ENCODE peak calls at places on chromosomes 5 and 9, in four cellular contexts. Y, W, V and M are unnamed samples.
A peak's percentile ranks its signal among the peaks of the same experiment; 100 is the strongest.

GRCh38 chr9:136283291-136284235 is 20.3 kb downstream of the CCDC187 start:
- DNase-seq in Y (peak; percentile 53), W (peak; percentile 81), V (peak; percentile 91), M (peak; percentile 85)

GRCh38 chr9:37128051-37128450 is 7.7 kb downstream of the ZCCHC7 start:
- DNase-seq in Y (no peak), W (no peak), V (no peak), M (no peak)

GRCh38 chr9:87127543-87127942 is 180.2 kb upstream of the GAS1 start:
- DNase-seq in Y (no peak), W (no peak), V (no peak), M (no peak)

GRCh38 chr9:14221558-14221957 is 92.4 kb downstream of the NFIB start:
- DNase-seq in Y (no peak), W (no peak), V (no peak), M (peak; percentile 30)

GRCh38 chr5:140182803-140183367 is 7.9 kb downstream of the CYSTM1 start:
- DNase-seq in Y (no peak), W (peak; percentile 54), V (no peak), M (peak; percentile 78)

GRCh38 chr5:175746851-175747250 is 89.0 kb downstream of the HRH2 start:
- DNase-seq in Y (no peak), W (no peak), V (no peak), M (no peak)

GRCh38 chr9:21684831-21685362 is 117.5 kb upstream of the MTAP start:
- DNase-seq in Y (no peak), W (peak; percentile 64), V (no peak), M (peak; percentile 63)

GRCh38 chr9:125861405-125862063 is 114.4 kb downstream of the PBX3 start:
- DNase-seq in Y (no peak), W (no peak), V (no peak), M (no peak)

GRCh38 chr9:122219856-122220672 is 8.7 kb downstream of the LHX6 start:
- DNase-seq in Y (no peak), W (no peak), V (peak; percentile 65), M (peak; percentile 46)

GRCh38 chr9:87324613-87325194 is 173.0 kb upstream of the DAPK1 start:
- DNase-seq in Y (peak; percentile 18), W (no peak), V (no peak), M (no peak)

GRCh38 chr5:149133795-149134777 is 7.2 kb upstream of the ABLIM3 start:
- DNase-seq in Y (no peak), W (peak; percentile 57), V (no peak), M (peak; percentile 50)

GRCh38 chr5:19988447-19988846 is 447 bp upstream of the CDH18 start:
- DNase-seq in Y (no peak), W (no peak), V (no peak), M (no peak)

GRCh38 chr9:95126739-95127138 is 190.8 kb downstream of the FANCC start:
- DNase-seq in Y (no peak), W (no peak), V (no peak), M (no peak)

GRCh38 chr9:6552033-6552737 is 93.3 kb downstream of the GLDC start:
- DNase-seq in Y (no peak), W (no peak), V (no peak), M (no peak)

GRCh38 chr5:99317136-99317535 is 388.3 kb upstream of the CHD1 start:
- DNase-seq in Y (no peak), W (no peak), V (no peak), M (no peak)

GRCh38 chr5:89769975-89770374 is 639.6 kb downstream of the CETN3 start:
- DNase-seq in Y (no peak), W (no peak), V (no peak), M (no peak)

GRCh38 chr5:127299678-127300077 is 9.1 kb downstream of the MEGF10 start:
- DNase-seq in Y (no peak), W (no peak), V (no peak), M (no peak)

GRCh38 chr5:171845857-171846785 is 60.5 kb downstream of the SMIM23 start:
- DNase-seq in Y (no peak), W (no peak), V (no peak), M (no peak)

GRCh38 chr9:98251554-98251953 is 3.9 kb downstream of the TBC1D2 start:
- DNase-seq in Y (no peak), W (no peak), V (no peak), M (no peak)

GRCh38 chr5:74966151-74967050 is 86.0 kb downstream of the GCNT4 start:
- DNase-seq in Y (no peak), W (no peak), V (no peak), M (no peak)

GRCh38 chr9:91711755-91712591 is 238.1 kb downstream of the ROR2 start:
- DNase-seq in Y (peak; percentile 68), W (no peak), V (no peak), M (no peak)

GRCh38 chr5:125882061-125882460 is 541.1 kb upstream of the GRAMD2B start:
- DNase-seq in Y (no peak), W (no peak), V (no peak), M (no peak)

GRCh38 chr5:77761606-77762005 is 14.5 kb downstream of the TBCA start:
- DNase-seq in Y (no peak), W (no peak), V (no peak), M (no peak)

GRCh38 chr9:76414656-76415055 is 20.4 kb upstream of the RFK start:
- DNase-seq in Y (peak; percentile 5), W (no peak), V (no peak), M (no peak)

GRCh38 chr9:105290401-105290800 is 46.0 kb downstream of the SLC44A1 start:
- DNase-seq in Y (no peak), W (no peak), V (no peak), M (no peak)

GRCh38 chr5:10635257-10635860 is 71.5 kb downstream of the ANKRD33B start:
- DNase-seq in Y (peak; percentile 16), W (no peak), V (no peak), M (no peak)

GRCh38 chr5:77993799-77994318 is 217.7 kb upstream of the TBCA start:
- DNase-seq in Y (no peak), W (no peak), V (no peak), M (no peak)

GRCh38 chr9:73919712-73920111 is 577.4 kb upstream of the RORB start:
- DNase-seq in Y (no peak), W (no peak), V (no peak), M (no peak)

GRCh38 chr9:127336708-127337352 is 60.1 kb upstream of the SLC2A8 start:
- DNase-seq in Y (no peak), W (peak; percentile 59), V (peak; percentile 66), M (peak; percentile 80)

GRCh38 chr5:63963926-63964325 is 1.7 kb upstream of the HTR1A start:
- DNase-seq in Y (no peak), W (no peak), V (no peak), M (no peak)

GRCh38 chr5:8012131-8012977 is 143.4 kb downstream of the MTRR start:
- DNase-seq in Y (no peak), W (no peak), V (no peak), M (no peak)

GRCh38 chr5:150626853-150627276 is 13.6 kb upstream of the SYNPO start:
- DNase-seq in Y (no peak), W (no peak), V (peak; percentile 79), M (peak; percentile 50)

DNA sequence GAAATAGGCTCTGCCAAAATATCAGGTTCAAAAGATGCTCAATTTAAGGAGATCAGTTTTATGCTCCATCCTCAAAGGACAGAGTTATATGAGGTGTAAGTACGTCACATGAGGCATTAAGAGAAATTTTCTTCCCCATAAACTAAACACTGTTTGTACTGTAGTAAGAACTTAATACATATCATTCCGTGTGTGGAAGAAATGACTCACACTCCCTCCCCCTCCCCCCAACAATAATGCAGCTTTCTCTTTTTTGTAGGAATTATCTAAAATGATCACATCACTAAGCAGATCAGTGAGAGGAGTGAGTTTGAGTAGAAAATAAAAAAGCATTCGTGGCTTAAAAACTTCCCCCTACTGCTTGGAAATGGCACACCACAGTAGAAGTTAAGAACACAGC is 2.2 kb downstream of the CDH12 start:
- DNase-seq in Y (no peak), W (no peak), V (no peak), M (no peak)
- H3K27me3 ChIP-seq in Y (no peaks in the 10 kb centered on the region), W (no peaks in the 10 kb centered on the region), V (peaks cover 41% of the 10 kb centered on the region), M (no peaks in the 10 kb centered on the region)

GRCh38 chr9:110148868-110149267 is 59.1 kb downstream of the C9orf152 start:
- DNase-seq in Y (no peak), W (no peak), V (no peak), M (no peak)
- H3K4me1 ChIP-seq in Y (peaks cover 24% of the 10 kb centered on the region), W (peaks cover 8% of the 10 kb centered on the region), V (no peaks in the 10 kb centered on the region), M (peaks cover 22% of the 10 kb centered on the region)

GRCh38 chr5:176814836-176815438 is 4.6 kb downstream of the UNC5A start:
- DNase-seq in Y (no peak), W (no peak), V (no peak), M (no peak)
- H3K27me3 ChIP-seq in Y (peaks cover 60% of the 10 kb centered on the region), W (peaks cover 16% of the 10 kb centered on the region), V (peaks cover 9% of the 10 kb centered on the region), M (peaks cover 4% of the 10 kb centered on the region)

DNA sequence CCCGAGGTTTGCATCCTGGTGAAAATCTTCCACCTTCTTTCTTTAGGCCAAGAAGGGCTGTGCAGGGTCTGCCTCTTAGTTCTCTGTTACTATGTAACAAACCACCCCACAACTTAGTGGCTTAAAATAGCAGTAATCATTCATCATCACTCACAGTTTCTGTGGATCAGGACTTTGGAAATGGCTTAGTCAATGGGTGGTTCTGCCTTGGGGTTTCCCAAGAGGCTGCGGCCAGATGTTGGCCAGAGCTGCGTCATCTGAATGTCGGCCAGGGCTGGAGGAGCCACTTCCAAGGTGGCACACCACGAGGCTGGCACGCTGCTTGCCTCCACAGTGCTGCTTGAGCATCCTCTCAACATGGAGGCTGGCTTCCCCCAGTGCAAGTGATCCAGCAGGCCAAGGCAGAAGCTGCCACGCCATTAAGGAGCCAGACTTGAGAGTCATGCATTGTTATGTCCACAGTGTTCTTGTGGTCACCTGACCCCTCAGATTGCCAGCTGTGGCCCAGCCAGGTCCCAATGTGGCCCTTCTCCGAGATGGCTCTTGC is 135.3 kb downstream of the RXRA start:
- DNase-seq in Y (no peak), W (no peak), V (no peak), M (no peak)
- H3K4me1 ChIP-seq in Y (peaks cover 10% of the 10 kb centered on the region), W (peaks cover 8% of the 10 kb centered on the region), V (no peaks in the 10 kb centered on the region), M (peaks cover 8% of the 10 kb centered on the region)

GRCh38 chr5:93594591-93595419 is 11.8 kb downstream of the NR2F1 start:
- DNase-seq in Y (no peak), W (no peak), V (no peak), M (no peak)
- H3K27me3 ChIP-seq in Y (peaks cover 66% of the 10 kb centered on the region), W (no peaks in the 10 kb centered on the region), V (no peaks in the 10 kb centered on the region), M (peaks cover 58% of the 10 kb centered on the region)

GRCh38 chr5:39270172-39270848 is 50.9 kb upstream of the FYB1 start:
- DNase-seq in Y (peak; percentile 54), W (no peak), V (no peak), M (no peak)
- H3K4me1 ChIP-seq in Y (peaks cover 37% of the 10 kb centered on the region), W (no peaks in the 10 kb centered on the region), V (no peaks in the 10 kb centered on the region), M (no peaks in the 10 kb centered on the region)

GRCh38 chr9:132147331-132147730 is 14.5 kb upstream of the NTNG2 start:
- DNase-seq in Y (no peak), W (no peak), V (no peak), M (no peak)
- H3K27me3 ChIP-seq in Y (peaks cover 20% of the 10 kb centered on the region), W (no peaks in the 10 kb centered on the region), V (peaks cover 5% of the 10 kb centered on the region), M (no peaks in the 10 kb centered on the region)

GRCh38 chr5:5752844-5753243 is 330.4 kb downstream of the ICE1 start:
- DNase-seq in Y (no peak), W (no peak), V (no peak), M (no peak)
- H3K4me1 ChIP-seq in Y (no peaks in the 10 kb centered on the region), W (no peaks in the 10 kb centered on the region), V (no peaks in the 10 kb centered on the region), M (peaks cover 15% of the 10 kb centered on the region)